ENCODE peak calls at places on chromosomes 2 and 18, in four cellular contexts. One of them, this sample, is unnamed.

GRCh38 chr2:159153463-159153862 is 133.0 kb downstream of the WDSUB1 start:
- DNase-seq in stimulated activated CD4-positive, alpha-beta T cell treated with anti-CD3 and anti-CD28 coated beads, Interleukin-12 subunit alpha, Interleukin-12 subunit beta, amount 100 ng/mL, for 4 hours: no peak
- DNase-seq in HTR-8/SVneo: no peak
- DNase-seq in effector memory CD8-positive, alpha-beta T cell: no peak
- DNase-seq in this sample: no peak

GRCh38 chr2:7508220-7508943 is 591.2 kb downstream of the RNF144A start:
- DNase-seq in stimulated activated CD4-positive, alpha-beta T cell treated with anti-CD3 and anti-CD28 coated beads, Interleukin-12 subunit alpha, Interleukin-12 subunit beta, amount 100 ng/mL, for 4 hours: no peak
- DNase-seq in HTR-8/SVneo: no peak
- DNase-seq in effector memory CD8-positive, alpha-beta T cell: no peak
- DNase-seq in this sample: no peak

GRCh38 chr2:119837759-119838158 is 78.0 kb downstream of the PTPN4 start:
- DNase-seq in effector memory CD8-positive, alpha-beta T cell: no peak
- DNase-seq in stimulated activated CD4-positive, alpha-beta T cell treated with anti-CD3 and anti-CD28 coated beads, Interleukin-12 subunit alpha, Interleukin-12 subunit beta, amount 100 ng/mL, for 4 hours: no peak
- DNase-seq in HTR-8/SVneo: no peak
- DNase-seq in this sample: no peak

GRCh38 chr2:41934323-41935003 is 113.4 kb upstream of the PKDCC start:
- DNase-seq in HTR-8/SVneo: no peak
- DNase-seq in effector memory CD8-positive, alpha-beta T cell: no peak
- DNase-seq in stimulated activated CD4-positive, alpha-beta T cell treated with anti-CD3 and anti-CD28 coated beads, Interleukin-12 subunit alpha, Interleukin-12 subunit beta, amount 100 ng/mL, for 4 hours: no peak
- DNase-seq in this sample: no peak

GRCh38 chr2:24124003-24124585 is 825 bp downstream of the FAM228B start:
- DNase-seq in stimulated activated CD4-positive, alpha-beta T cell treated with anti-CD3 and anti-CD28 coated beads, Interleukin-12 subunit alpha, Interleukin-12 subunit beta, amount 100 ng/mL, for 4 hours: no peak
- DNase-seq in effector memory CD8-positive, alpha-beta T cell: no peak
- DNase-seq in HTR-8/SVneo: no peak
- DNase-seq in this sample: no peak

GRCh38 chr2:215461836-215462532 is 26.1 kb upstream of the FN1 start:
- DNase-seq in effector memory CD8-positive, alpha-beta T cell: no peak
- DNase-seq in stimulated activated CD4-positive, alpha-beta T cell treated with anti-CD3 and anti-CD28 coated beads, Interleukin-12 subunit alpha, Interleukin-12 subunit beta, amount 100 ng/mL, for 4 hours: no peak
- DNase-seq in HTR-8/SVneo: no peak
- DNase-seq in this sample: no peak

GRCh38 chr2:165593081-165593480 is 123.6 kb downstream of the CSRNP3 start:
- DNase-seq in HTR-8/SVneo: no peak
- DNase-seq in effector memory CD8-positive, alpha-beta T cell: no peak
- DNase-seq in stimulated activated CD4-positive, alpha-beta T cell treated with anti-CD3 and anti-CD28 coated beads, Interleukin-12 subunit alpha, Interleukin-12 subunit beta, amount 100 ng/mL, for 4 hours: no peak
- DNase-seq in this sample: no peak

GRCh38 chr2:114762986-114763385 is 320.5 kb downstream of the DPP10 start:
- DNase-seq in HTR-8/SVneo: no peak
- DNase-seq in effector memory CD8-positive, alpha-beta T cell: no peak
- DNase-seq in stimulated activated CD4-positive, alpha-beta T cell treated with anti-CD3 and anti-CD28 coated beads, Interleukin-12 subunit alpha, Interleukin-12 subunit beta, amount 100 ng/mL, for 4 hours: no peak
- DNase-seq in this sample: no peak

GRCh38 chr2:205556841-205557539 is 125.3 kb upstream of the NRP2 start:
- DNase-seq in effector memory CD8-positive, alpha-beta T cell: no peak
- DNase-seq in HTR-8/SVneo: no peak
- DNase-seq in stimulated activated CD4-positive, alpha-beta T cell treated with anti-CD3 and anti-CD28 coated beads, Interleukin-12 subunit alpha, Interleukin-12 subunit beta, amount 100 ng/mL, for 4 hours: no peak
- DNase-seq in this sample: no peak

GRCh38 chr2:11473604-11474440 is 7.9 kb upstream of the E2F6 start:
- DNase-seq in HTR-8/SVneo: no peak
- DNase-seq in effector memory CD8-positive, alpha-beta T cell: no peak
- DNase-seq in stimulated activated CD4-positive, alpha-beta T cell treated with anti-CD3 and anti-CD28 coated beads, Interleukin-12 subunit alpha, Interleukin-12 subunit beta, amount 100 ng/mL, for 4 hours: no peak
- DNase-seq in this sample: no peak

GRCh38 chr2:58950795-58951462 is 709.8 kb upstream of the FANCL start:
- DNase-seq in effector memory CD8-positive, alpha-beta T cell: no peak
- DNase-seq in HTR-8/SVneo: no peak
- DNase-seq in stimulated activated CD4-positive, alpha-beta T cell treated with anti-CD3 and anti-CD28 coated beads, Interleukin-12 subunit alpha, Interleukin-12 subunit beta, amount 100 ng/mL, for 4 hours: no peak
- DNase-seq in this sample: no peak

GRCh38 chr18:27583021-27583420 is 397.9 kb upstream of the CHST9 start:
- DNase-seq in stimulated activated CD4-positive, alpha-beta T cell treated with anti-CD3 and anti-CD28 coated beads, Interleukin-12 subunit alpha, Interleukin-12 subunit beta, amount 100 ng/mL, for 4 hours: no peak
- DNase-seq in HTR-8/SVneo: no peak
- DNase-seq in effector memory CD8-positive, alpha-beta T cell: no peak
- DNase-seq in this sample: no peak

GRCh38 chr18:37270046-37270665 is 295.4 kb downstream of the CELF4 start:
- DNase-seq in effector memory CD8-positive, alpha-beta T cell: no peak
- DNase-seq in HTR-8/SVneo: peak; percentile 9
- DNase-seq in stimulated activated CD4-positive, alpha-beta T cell treated with anti-CD3 and anti-CD28 coated beads, Interleukin-12 subunit alpha, Interleukin-12 subunit beta, amount 100 ng/mL, for 4 hours: no peak
- DNase-seq in this sample: no peak

GRCh38 chr2:150385211-150385610 is 102.3 kb downstream of the RND3 start:
- DNase-seq in HTR-8/SVneo: no peak
- DNase-seq in effector memory CD8-positive, alpha-beta T cell: no peak
- DNase-seq in stimulated activated CD4-positive, alpha-beta T cell treated with anti-CD3 and anti-CD28 coated beads, Interleukin-12 subunit alpha, Interleukin-12 subunit beta, amount 100 ng/mL, for 4 hours: no peak
- DNase-seq in this sample: no peak

GRCh38 chr2:241475267-241475666 is 33.1 kb downstream of the STK25 start:
- DNase-seq in HTR-8/SVneo: no peak
- DNase-seq in effector memory CD8-positive, alpha-beta T cell: no peak
- DNase-seq in stimulated activated CD4-positive, alpha-beta T cell treated with anti-CD3 and anti-CD28 coated beads, Interleukin-12 subunit alpha, Interleukin-12 subunit beta, amount 100 ng/mL, for 4 hours: no peak
- DNase-seq in this sample: no peak

GRCh38 chr18:76459687-76460350 is 35.2 kb downstream of the ZNF516 start:
- DNase-seq in stimulated activated CD4-positive, alpha-beta T cell treated with anti-CD3 and anti-CD28 coated beads, Interleukin-12 subunit alpha, Interleukin-12 subunit beta, amount 100 ng/mL, for 4 hours: no peak
- DNase-seq in HTR-8/SVneo: peak; percentile 74
- DNase-seq in effector memory CD8-positive, alpha-beta T cell: no peak
- DNase-seq in this sample: peak; percentile 61

GRCh38 chr2:12213222-12213621 is 466.8 kb downstream of the LPIN1 start:
- DNase-seq in HTR-8/SVneo: no peak
- DNase-seq in effector memory CD8-positive, alpha-beta T cell: no peak
- DNase-seq in stimulated activated CD4-positive, alpha-beta T cell treated with anti-CD3 and anti-CD28 coated beads, Interleukin-12 subunit alpha, Interleukin-12 subunit beta, amount 100 ng/mL, for 4 hours: no peak
- DNase-seq in this sample: no peak

GRCh38 chr2:40436093-40436475 is 15.8 kb downstream of the SLC8A1 start:
- DNase-seq in HTR-8/SVneo: no peak
- DNase-seq in effector memory CD8-positive, alpha-beta T cell: no peak
- DNase-seq in stimulated activated CD4-positive, alpha-beta T cell treated with anti-CD3 and anti-CD28 coated beads, Interleukin-12 subunit alpha, Interleukin-12 subunit beta, amount 100 ng/mL, for 4 hours: no peak
- DNase-seq in this sample: no peak

GRCh38 chr2:163264376-163264775 is 425.8 kb upstream of the KCNH7 start:
- DNase-seq in stimulated activated CD4-positive, alpha-beta T cell treated with anti-CD3 and anti-CD28 coated beads, Interleukin-12 subunit alpha, Interleukin-12 subunit beta, amount 100 ng/mL, for 4 hours: no peak
- DNase-seq in effector memory CD8-positive, alpha-beta T cell: no peak
- DNase-seq in HTR-8/SVneo: no peak
- DNase-seq in this sample: no peak

GRCh38 chr2:162196611-162197010 is 44.6 kb upstream of the GCG start:
- DNase-seq in HTR-8/SVneo: no peak
- DNase-seq in effector memory CD8-positive, alpha-beta T cell: no peak
- DNase-seq in stimulated activated CD4-positive, alpha-beta T cell treated with anti-CD3 and anti-CD28 coated beads, Interleukin-12 subunit alpha, Interleukin-12 subunit beta, amount 100 ng/mL, for 4 hours: no peak
- DNase-seq in this sample: no peak

GRCh38 chr18:25827961-25828561 is 262.4 kb downstream of the SS18 start:
- DNase-seq in effector memory CD8-positive, alpha-beta T cell: no peak
- DNase-seq in HTR-8/SVneo: no peak
- DNase-seq in stimulated activated CD4-positive, alpha-beta T cell treated with anti-CD3 and anti-CD28 coated beads, Interleukin-12 subunit alpha, Interleukin-12 subunit beta, amount 100 ng/mL, for 4 hours: no peak
- DNase-seq in this sample: no peak

GRCh38 chr2:6103949-6104348 is 411.8 kb downstream of the SOX11 start:
- DNase-seq in HTR-8/SVneo: no peak
- DNase-seq in stimulated activated CD4-positive, alpha-beta T cell treated with anti-CD3 and anti-CD28 coated beads, Interleukin-12 subunit alpha, Interleukin-12 subunit beta, amount 100 ng/mL, for 4 hours: no peak
- DNase-seq in effector memory CD8-positive, alpha-beta T cell: no peak
- DNase-seq in this sample: no peak

GRCh38 chr2:176163655-176164021 is 6.5 kb downstream of the HOXD3 start:
- DNase-seq in HTR-8/SVneo: no peak
- DNase-seq in stimulated activated CD4-positive, alpha-beta T cell treated with anti-CD3 and anti-CD28 coated beads, Interleukin-12 subunit alpha, Interleukin-12 subunit beta, amount 100 ng/mL, for 4 hours: no peak
- DNase-seq in effector memory CD8-positive, alpha-beta T cell: no peak
- DNase-seq in this sample: no peak

This sample was measured in glomerular endothelial cell.